ENCODE peak calls at places on chromosomes 13 and 19, in six cellular contexts. Y, H, G, W, V and B are unnamed samples.
A peak's percentile ranks its signal among the peaks of the same experiment; 100 is the strongest.

GRCh38 chr13:70950664-70951063 is 842.4 kb upstream of the KLHL1 start:
- DNase-seq in Y (no peak), H (no peak), G (no peak), W (no peak), V (no peak), B (no peak)

GRCh38 chr13:19634129-19634740 is 776 bp downstream of the MPHOSPH8 start:
- DNase-seq in Y (peak; percentile 42), H (peak; percentile 46), G (peak; percentile 54), W (no peak), V (peak; percentile 26), B (peak; percentile 57)

GRCh38 chr19:33175886-33176669 is 18.1 kb upstream of the LRP3 start:
- DNase-seq in Y (no peak), H (no peak), G (peak; percentile 44), W (peak; percentile 30), V (no peak), B (peak; percentile 73)

GRCh38 chr19:56917998-56918397 is 77.5 kb upstream of the PEG3 start:
- DNase-seq in Y (no peak), H (no peak), G (no peak), W (no peak), V (no peak), B (no peak)

GRCh38 chr13:95676100-95676774 is 702 bp upstream of the DNAJC3 start:
- DNase-seq in Y (no peak), H (peak; percentile 37), G (peak; percentile 45), W (no peak), V (peak; percentile 11), B (no peak)

GRCh38 chr13:68107667-68108066 is 877.5 kb upstream of the PCDH9 start:
- DNase-seq in Y (no peak), H (no peak), G (no peak), W (no peak), V (no peak), B (no peak)

GRCh38 chr19:3440082-3440481 is 40.2 kb downstream of the SMIM24 start:
- DNase-seq in Y (no peak), H (peak; percentile 42), G (no peak), W (no peak), V (peak; percentile 50), B (peak; percentile 74)

GRCh38 chr13:110711778-110712070 is 1.8 kb upstream of the ING1 start:
- DNase-seq in Y (no peak), H (no peak), G (peak; percentile 26), W (no peak), V (no peak), B (no peak)

GRCh38 chr19:17795495-17795856 is 538 bp downstream of the B3GNT3 start:
- DNase-seq in Y (no peak), H (peak; percentile 8), G (no peak), W (no peak), V (no peak), B (no peak)

GRCh38 chr19:2962018-2962670 is 15.2 kb upstream of the TLE6 start:
- DNase-seq in Y (peak; percentile 92), H (peak; percentile 67), G (peak; percentile 53), W (no peak), V (peak; percentile 95), B (peak; percentile 86)

GRCh38 chr19:50952890-50953289 is at the start of gene KLK5:
- DNase-seq in Y (no peak), H (peak; percentile 66), G (no peak), W (no peak), V (no peak), B (peak; percentile 45)

GRCh38 chr19:54517483-54517882 is 14.9 kb downstream of the LAIR2 start:
- DNase-seq in Y (peak; percentile 12), H (peak; percentile 86), G (peak; percentile 27), W (peak; percentile 43), V (peak; percentile 42), B (peak; percentile 47)

GRCh38 chr19:35703343-35703742 is 1.0 kb upstream of the ZBTB32 start:
- DNase-seq in Y (no peak), H (no peak), G (no peak), W (no peak), V (no peak), B (peak; percentile 23)

GRCh38 chr19:19207637-19208582 is 3.8 kb upstream of the NCAN start:
- DNase-seq in Y (no peak), H (no peak), G (no peak), W (no peak), V (no peak), B (no peak)

GRCh38 chr13:109949395-109949794 is 163.0 kb upstream of the IRS2 start:
- DNase-seq in Y (no peak), H (no peak), G (peak; percentile 7), W (no peak), V (no peak), B (no peak)

GRCh38 chr13:110628952-110629701 is 13.8 kb downstream of the NAXD start:
- DNase-seq in Y (no peak), H (no peak), G (peak; percentile 74), W (no peak), V (no peak), B (no peak)

GRCh38 chr19:21812448-21812847 is 23.5 kb downstream of the ZNF43 start:
- DNase-seq in Y (no peak), H (no peak), G (no peak), W (no peak), V (no peak), B (no peak)

GRCh38 chr19:52086481-52086880 is 9.1 kb downstream of the ZNF841 start:
- DNase-seq in Y (no peak), H (no peak), G (peak; percentile 23), W (no peak), V (no peak), B (no peak)

GRCh38 chr19:35768082-35768421 is 7.3 kb upstream of the ARHGAP33 start:
- DNase-seq in Y (no peak), H (no peak), G (no peak), W (no peak), V (no peak), B (no peak)

GRCh38 chr13:39263531-39263930 is 225.3 kb downstream of the NHLRC3 start:
- DNase-seq in Y (no peak), H (no peak), G (no peak), W (no peak), V (no peak), B (no peak)

GRCh38 chr13:79799466-79799865 is 318.5 kb downstream of the NDFIP2 start:
- DNase-seq in Y (no peak), H (no peak), G (no peak), W (no peak), V (no peak), B (no peak)

GRCh38 chr13:93227906-93228801 is 1.5 kb downstream of the GPC6 start:
- DNase-seq in Y (peak; percentile 96), H (peak; percentile 64), G (peak; percentile 89), W (peak; percentile 35), V (peak; percentile 51), B (peak; percentile 97)

GRCh38 chr13:43363156-43363918 is 340.0 kb downstream of the DNAJC15 start:
- DNase-seq in Y (peak; percentile 9), H (no peak), G (peak; percentile 81), W (no peak), V (no peak), B (no peak)

GRCh38 chr19:53546766-53547541 is 9.0 kb downstream of the ZNF331 start:
- DNase-seq in Y (no peak), H (no peak), G (no peak), W (no peak), V (no peak), B (no peak)

GRCh38 chr19:52197964-52198363 is 8.1 kb downstream of the PPP2R1A start:
- DNase-seq in Y (no peak), H (no peak), G (no peak), W (no peak), V (no peak), B (no peak)

DNA sequence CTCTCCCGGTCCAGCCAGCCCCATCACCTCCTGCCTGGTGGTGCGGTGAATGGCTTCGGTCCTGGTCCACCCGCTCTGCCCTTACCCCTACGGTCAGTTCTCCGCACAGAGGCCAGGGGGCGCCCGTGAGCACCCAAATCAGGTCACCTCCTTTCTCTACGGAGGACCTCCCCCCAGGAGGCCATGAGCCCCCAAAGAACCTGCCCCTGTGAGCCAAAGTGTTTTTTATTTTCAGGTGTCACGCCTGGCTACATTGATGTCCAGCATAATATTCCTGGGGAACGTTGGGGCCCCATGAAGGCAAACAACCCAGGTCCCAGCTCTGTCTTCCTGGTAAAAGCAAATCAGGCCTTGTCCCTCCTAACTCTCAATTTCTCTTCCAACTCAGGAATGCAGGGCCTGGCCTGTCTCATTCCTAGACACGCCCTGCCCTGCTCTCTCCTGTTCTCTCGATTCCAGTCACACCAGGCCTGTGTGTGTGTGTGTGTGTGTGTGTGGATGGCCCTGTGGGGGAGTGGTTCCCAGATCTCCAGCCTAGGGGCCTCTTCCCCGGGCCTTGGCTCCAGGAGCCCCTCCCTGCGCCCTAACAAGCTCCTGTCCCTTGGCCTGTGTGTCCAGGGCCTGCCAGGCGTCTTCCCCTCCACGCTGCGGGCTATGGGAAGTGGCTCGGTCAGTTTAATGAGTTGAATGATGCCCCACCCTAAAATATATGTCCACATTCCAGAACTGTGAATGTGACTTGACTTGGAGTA is 9.7 kb upstream of the GIPC1 start:
- DNase-seq in Y (peak; percentile 90), H (peak; percentile 99), G (peak; percentile 84), W (no peak), V (no peak), B (peak; percentile 83)
- H3K27ac ChIP-seq in Y (peak overlapping the region; percentile 93), H (peak overlapping the region; percentile 96), G (peak overlapping the region; percentile 90), W (no peak overlapping the region), V (peak overlapping the region; percentile 12), B (no peak overlapping the region)

GRCh38 chr13:40928980-40929379 is 90.1 kb downstream of the ELF1 start:
- DNase-seq in Y (no peak), H (no peak), G (no peak), W (no peak), V (no peak), B (no peak)

GRCh38 chr13:40927929-40928328 is 91.2 kb downstream of the ELF1 start:
- DNase-seq in Y (no peak), H (no peak), G (no peak), W (no peak), V (no peak), B (no peak)

GRCh38 chr13:40932252-40932651 is 86.9 kb downstream of the ELF1 start:
- DNase-seq in Y (no peak), H (no peak), G (no peak), W (no peak), V (no peak), B (no peak)

GRCh38 chr13:40933508-40933907 is 85.6 kb downstream of the ELF1 start:
- DNase-seq in Y (no peak), H (no peak), G (no peak), W (no peak), V (no peak), B (no peak)
- H3K27ac ChIP-seq in Y (no peak overlapping the region), H (no peak overlapping the region), G (no peak overlapping the region), W (no peak overlapping the region), V (no peak overlapping the region), B (no peak overlapping the region)

DNA sequence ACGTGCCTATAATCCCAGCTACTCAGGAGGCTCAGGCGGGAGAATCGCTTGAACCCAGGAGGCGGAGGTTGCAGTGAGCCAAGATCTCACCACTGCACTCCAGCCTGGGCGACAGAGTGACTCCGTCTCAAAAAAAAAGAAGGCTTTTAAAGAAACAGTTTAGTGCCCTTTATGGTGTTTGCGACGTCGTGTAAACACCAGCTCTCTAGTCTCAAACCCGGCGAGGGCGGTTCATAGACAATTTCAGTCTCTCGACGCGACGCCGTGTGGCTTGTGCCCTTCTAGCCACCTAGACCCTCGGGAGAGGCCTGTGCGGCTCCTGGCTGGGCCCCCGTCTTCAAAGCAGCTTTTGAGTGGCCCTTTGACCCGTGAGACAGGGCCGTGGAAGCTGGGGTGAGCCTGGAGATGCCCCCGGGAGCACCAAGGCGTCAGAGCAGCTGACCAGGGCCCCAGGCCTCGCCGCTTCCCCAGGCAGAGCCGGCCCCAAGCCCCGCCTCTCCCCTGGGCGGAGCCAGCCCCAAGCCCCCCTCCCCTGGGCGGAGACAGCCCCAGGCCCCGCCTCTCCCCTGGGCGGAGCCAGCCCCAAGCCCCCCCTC is 5.0 kb upstream of the MADCAM1 start:
- DNase-seq in Y (no peak), H (peak; percentile 28), G (no peak), W (no peak), V (no peak), B (peak; percentile 36)
- H3K27ac ChIP-seq in Y (no peak overlapping the region), H (no peak overlapping the region), G (no peak overlapping the region), W (no peak overlapping the region), V (no peak overlapping the region), B (no peak overlapping the region)

GRCh38 chr19:1125601-1126533 is 22.1 kb downstream of the GPX4 start:
- DNase-seq in Y (peak; percentile 33), H (peak; percentile 12), G (peak; percentile 81), W (no peak), V (no peak), B (no peak)
- H3K27ac ChIP-seq in Y (peak overlapping the region; percentile 60), H (no peak overlapping the region), G (peak overlapping the region; percentile 23), W (no peak overlapping the region), V (no peak overlapping the region), B (no peak overlapping the region)